ENCODE peak calls at places on chromosomes 1 and 21, in four cellular contexts. A, Z, G and F are unnamed samples.
A peak's percentile ranks its signal among the peaks of the same experiment; 100 is the strongest.

GRCh38 chr1:109315288-109315687 is 8.5 kb upstream of the MYBPHL start:
- DNase-seq in A (no peak), Z (no peak), G (no peak), F (no peak)

GRCh38 chr1:170225735-170226524 is 80.2 kb downstream of the NTMT2 start:
- DNase-seq in A (no peak), G (no peak), Z (no peak), F (no peak)

GRCh38 chr1:117117697-117118096 is 3.9 kb downstream of the TRIM45 start:
- DNase-seq in A (no peak), Z (no peak), G (no peak), F (no peak)

GRCh38 chr1:58931024-58931423 is 147.2 kb upstream of the JUN start:
- DNase-seq in Z (no peak), G (no peak), A (no peak), F (no peak)

GRCh38 chr1:12202577-12202976 is 27.3 kb upstream of the VPS13D start:
- DNase-seq in G (no peak), A (no peak), Z (no peak), F (no peak)

GRCh38 chr1:202244841-202245261 is 51.3 kb downstream of the LGR6 start:
- DNase-seq in G (no peak), Z (no peak), A (no peak), F (peak; percentile 26)

GRCh38 chr1:221228594-221228993 is 349.4 kb downstream of the HLX start:
- DNase-seq in Z (no peak), A (no peak), G (no peak), F (no peak)

GRCh38 chr1:178518894-178519293 is 6.0 kb downstream of the TEX35 start:
- DNase-seq in G (no peak), Z (no peak), A (no peak), F (peak; percentile 43)

GRCh38 chr1:29601021-29601420 is 364.7 kb downstream of the PTPRU start:
- DNase-seq in A (no peak), G (no peak), Z (no peak), F (no peak)

GRCh38 chr1:33111965-33112364 is 31.0 kb downstream of the AZIN2 start:
- DNase-seq in Z (no peak), A (no peak), G (no peak), F (no peak)

GRCh38 chr1:8733463-8733862 is 84.0 kb downstream of the RERE start:
- DNase-seq in G (no peak), Z (no peak), A (no peak), F (no peak)

GRCh38 chr21:44065428-44065827 is 41.8 kb upstream of the PWP2 start:
- DNase-seq in A (no peak), G (no peak), Z (no peak), F (peak; percentile 76)

GRCh38 chr1:67766117-67766978 is 66.9 kb downstream of the GNG12 start:
- DNase-seq in G (peak; percentile 63), A (peak; percentile 51), Z (peak; percentile 62), F (no peak)

GRCh38 chr21:33080376-33080775 is 10.4 kb downstream of the OLIG1 start:
- DNase-seq in G (no peak), Z (no peak), A (no peak), F (no peak)

GRCh38 chr1:204359474-204360255 is at the start of gene PLEKHA6:
- DNase-seq in G (peak; percentile 66), Z (no peak), A (no peak), F (no peak)

GRCh38 chr1:231557898-231558710 is 29.6 kb downstream of the TSNAX start:
- DNase-seq in A (no peak), Z (no peak), G (no peak), F (no peak)

GRCh38 chr1:214514819-214515383 is 36.5 kb downstream of the PTPN14 start:
- DNase-seq in Z (no peak), A (no peak), G (no peak), F (no peak)

GRCh38 chr21:43372663-43373386 is 54.1 kb downstream of the SIK1 start:
- DNase-seq in A (no peak), Z (no peak), G (no peak), F (no peak)

GRCh38 chr1:7975212-7975865 is 13.8 kb downstream of the PARK7 start:
- DNase-seq in A (no peak), Z (peak; percentile 81), G (peak; percentile 79), F (peak; percentile 81)

GRCh38 chr1:27233677-27234053 is 767 bp upstream of the WDTC1 start:
- DNase-seq in Z (no peak), G (no peak), A (no peak), F (no peak)

GRCh38 chr1:7491089-7491817 is 279.8 kb upstream of the VAMP3 start:
- DNase-seq in G (peak; percentile 32), A (no peak), Z (peak; percentile 39), F (no peak)

GRCh38 chr1:64623750-64624445 is 121.0 kb upstream of the RAVER2 start:
- DNase-seq in Z (no peak), G (peak; percentile 26), A (no peak), F (no peak)

GRCh38 chr1:59645893-59646292 is 168.9 kb upstream of the HOOK1 start:
- DNase-seq in A (no peak), Z (no peak), G (peak; percentile 33), F (no peak)

GRCh38 chr1:27576846-27577245 is 27.1 kb downstream of the AHDC1 start:
- DNase-seq in A (no peak), G (no peak), Z (no peak), F (no peak)

GRCh38 chr1:203835476-203835875 is 25.9 kb upstream of the SNRPE start:
- DNase-seq in Z (no peak), G (no peak), A (no peak), F (no peak)

GRCh38 chr1:61073871-61074270 is 8.5 kb upstream of the NFIA start:
- DNase-seq in A (no peak), G (no peak), Z (no peak), F (no peak)

GRCh38 chr1:92934395-92935378 is 26.6 kb downstream of the DIPK1A start:
- DNase-seq in Z (no peak), G (peak; percentile 40), A (no peak), F (no peak)

GRCh38 chr1:234853906-234854647 is 244.1 kb upstream of the IRF2BP2 start:
- DNase-seq in Z (no peak), G (no peak), A (no peak), F (no peak)

GRCh38 chr1:81978945-81979344 is 178.2 kb downstream of the ADGRL2 start:
- DNase-seq in G (no peak), A (no peak), Z (no peak), F (no peak)

GRCh38 chr1:230215049-230215448 is 148.0 kb downstream of the GALNT2 start:
- DNase-seq in A (peak; percentile 42), Z (peak; percentile 41), G (peak; percentile 45), F (no peak)

GRCh38 chr1:117189109-117189437 is 21.7 kb downstream of the VTCN1 start:
- DNase-seq in Z (no peak), A (no peak), G (no peak), F (no peak)

GRCh38 chr1:78536427-78536826 is 45.7 kb downstream of the PTGFR start:
- DNase-seq in G (no peak), Z (no peak), A (no peak), F (no peak)

GRCh38 chr1:44630116-44630515 is 44.2 kb downstream of the TMEM53 start:
- DNase-seq in A (no peak), Z (no peak), G (no peak), F (no peak)

GRCh38 chr1:53316742-53317650 is 10.9 kb downstream of the LRP8 start:
- DNase-seq in G (no peak), Z (no peak), A (no peak), F (no peak)

GRCh38 chr1:229005556-229005955 is 265.4 kb upstream of the RAB4A start:
- DNase-seq in A (no peak), G (no peak), Z (no peak), F (no peak)

GRCh38 chr1:180837025-180837424 is 75.7 kb upstream of the KIAA1614 start:
- DNase-seq in G (no peak), Z (no peak), A (no peak), F (no peak)

GRCh38 chr21:39251326-39251725 is 62.1 kb downstream of the BRWD1 start:
- DNase-seq in Z (no peak), G (no peak), A (no peak), F (no peak)
- H3K36me3 ChIP-seq in Z (peaks cover 7% of the 10 kb centered on the region), G (no peaks in the 10 kb centered on the region), A (peaks cover 9% of the 10 kb centered on the region), F (no peaks in the 10 kb centered on the region)

DNA sequence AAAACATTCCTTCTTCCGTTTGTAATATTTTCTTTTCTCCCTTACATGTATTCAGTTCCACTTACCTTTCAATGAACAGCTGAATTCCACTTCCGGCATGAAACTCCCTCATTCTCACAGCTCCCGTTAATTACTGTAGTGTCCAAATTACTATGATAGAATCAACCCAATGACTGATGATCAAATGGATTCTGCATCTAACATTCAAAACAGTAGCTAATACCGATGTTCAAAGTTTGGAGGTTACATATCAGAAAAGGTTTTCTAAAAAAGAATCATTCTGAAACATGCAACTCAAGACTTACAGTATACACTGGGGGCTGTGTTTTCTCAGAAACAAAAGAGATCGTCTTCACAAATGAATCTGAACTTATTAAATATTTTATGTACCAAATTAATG is 77.2 kb downstream of the PTPRC start:
- DNase-seq in Z (no peak), A (no peak), G (no peak), F (no peak)
- H3K36me3 ChIP-seq in Z (no peaks in the 10 kb centered on the region), A (no peaks in the 10 kb centered on the region), G (no peaks in the 10 kb centered on the region), F (no peaks in the 10 kb centered on the region)

DNA sequence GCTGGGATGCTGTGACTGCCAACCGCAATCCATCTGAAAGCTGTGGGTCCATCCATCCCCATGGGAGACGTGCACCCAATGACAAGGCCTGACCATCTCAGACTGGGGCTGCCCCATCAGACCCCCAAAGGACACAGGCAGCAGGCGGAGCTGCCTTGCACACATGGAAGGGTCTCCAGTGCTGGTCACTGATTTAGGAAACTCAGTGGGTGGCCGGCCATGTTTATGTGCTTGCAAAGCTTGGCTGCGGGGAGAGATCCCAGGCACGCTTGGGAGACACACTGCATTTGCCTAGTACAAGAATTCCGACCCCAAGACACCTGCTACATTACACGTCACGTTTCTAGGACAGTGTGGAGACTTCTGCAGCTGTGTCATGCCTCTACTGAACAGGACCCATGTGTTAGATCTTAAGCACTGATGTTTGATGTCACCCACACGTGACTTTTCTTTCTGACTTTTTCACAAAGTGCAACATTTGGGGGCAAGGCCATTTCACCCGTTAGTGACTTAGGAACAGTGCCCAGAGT is 181.4 kb downstream of the CLIC6 start:
- DNase-seq in A (no peak), Z (no peak), G (no peak), F (no peak)
- H3K36me3 ChIP-seq in A (no peaks in the 10 kb centered on the region), Z (no peaks in the 10 kb centered on the region), G (no peaks in the 10 kb centered on the region), F (peaks cover 31% of the 10 kb centered on the region)

DNA sequence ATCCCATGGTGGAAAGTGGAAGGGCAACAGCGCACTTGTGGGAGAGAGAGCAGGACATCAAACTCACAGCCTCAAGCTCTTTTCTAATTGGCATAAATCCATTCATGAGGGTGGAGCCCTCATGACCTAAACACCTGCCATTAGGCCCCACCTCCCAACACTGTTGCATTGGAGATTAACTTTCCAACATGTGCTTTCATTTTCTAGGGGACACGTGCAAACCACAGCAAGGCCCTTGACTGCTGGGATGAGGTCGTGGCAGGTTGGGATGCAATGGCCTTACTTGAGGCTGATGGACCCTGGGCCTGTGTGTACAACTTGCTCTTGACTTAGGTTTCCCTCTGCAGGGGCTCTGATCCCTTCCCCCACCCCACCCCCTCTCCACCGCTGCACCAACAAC is 35.9 kb upstream of the NEK2 start:
- DNase-seq in G (no peak), Z (no peak), A (no peak), F (no peak)
- H3K36me3 ChIP-seq in G (no peaks in the 10 kb centered on the region), Z (no peaks in the 10 kb centered on the region), A (no peaks in the 10 kb centered on the region), F (no peaks in the 10 kb centered on the region)

GRCh38 chr1:157894613-157895012 is 53.0 kb upstream of the CD5L start:
- DNase-seq in A (no peak), Z (no peak), G (no peak), F (no peak)
- H3K36me3 ChIP-seq in A (no peaks in the 10 kb centered on the region), Z (no peaks in the 10 kb centered on the region), G (no peaks in the 10 kb centered on the region), F (no peaks in the 10 kb centered on the region)

GRCh38 chr1:198880818-198881597 is 242.2 kb downstream of the PTPRC start:
- DNase-seq in A (no peak), G (no peak), Z (no peak), F (no peak)
- H3K36me3 ChIP-seq in A (no peaks in the 10 kb centered on the region), G (no peaks in the 10 kb centered on the region), Z (no peaks in the 10 kb centered on the region), F (no peaks in the 10 kb centered on the region)